ENCODE peak calls at places on chromosome 14, in nine cellular contexts. P is foreskin fibroblast, Z is BJ, R is left ventricle myocardium inferior, A is A549, H is choroid plexus epithelial cell, X is AG10803, W is kidney epithelial cell, O is GM23338. U is an unnamed sample.

GRCh38 chr14:73472182-73473114 is 14.1 kb upstream of the NUMB start:
- DNase-seq in X (peak), W (no peak), P (peak), A (peak), H (peak), O (peak), Z (no peak), R (no peak), U (peak)

GRCh38 chr14:35155962-35156361 is 33.6 kb downstream of the PRORP start:
- DNase-seq in W (no peak), O (peak), A (no peak), H (peak), Z (no peak), P (peak), R (no peak), X (peak), U (peak)

GRCh38 chr14:64830961-64831360 is 48.7 kb downstream of the SPTB start:
- DNase-seq in W (no peak), P (no peak), X (no peak), R (no peak), H (no peak), O (no peak), Z (no peak), A (no peak), U (no peak)

GRCh38 chr14:105324080-105324778 is 9.7 kb downstream of the PACS2 start:
- DNase-seq in A (no peak), W (no peak), X (no peak), H (peak), O (peak), Z (no peak), R (peak), P (no peak), U (no peak)

GRCh38 chr14:39505812-39506211 is 73.6 kb upstream of the FBXO33 start:
- DNase-seq in R (no peak), X (no peak), A (no peak), W (no peak), H (no peak), P (no peak), O (no peak), Z (no peak), U (no peak)

GRCh38 chr14:73833530-73834257 is 17.9 kb upstream of the PTGR2 start:
- DNase-seq in X (peak), W (peak), H (no peak), P (peak), A (no peak), Z (no peak), R (peak), O (peak), U (no peak)

GRCh38 chr14:28119849-28120248 is 646.7 kb upstream of the FOXG1 start:
- DNase-seq in H (no peak), P (no peak), W (no peak), R (no peak), Z (no peak), O (no peak), A (no peak), X (no peak), U (no peak)

GRCh38 chr14:103512701-103513611 is 9.7 kb downstream of the CKB start:
- DNase-seq in A (no peak), R (peak), O (peak), H (peak), W (no peak), P (peak), Z (no peak), X (peak), U (no peak)

GRCh38 chr14:75453817-75454434 is 26.1 kb downstream of the JDP2 start:
- DNase-seq in O (peak), Z (no peak), X (no peak), H (no peak), R (no peak), P (no peak), W (no peak), A (no peak), U (no peak)

GRCh38 chr14:101009531-101009930 is 106.0 kb upstream of the RTL1 start:
- DNase-seq in R (no peak), H (no peak), X (no peak), Z (no peak), A (no peak), W (no peak), P (no peak), O (no peak), U (no peak)

GRCh38 chr14:54462048-54462447 is 20.9 kb upstream of the CNIH1 start:
- DNase-seq in Z (no peak), X (no peak), P (no peak), H (peak), O (no peak), W (no peak), R (no peak), A (no peak), U (no peak)

GRCh38 chr14:75274045-75274898 is 4.4 kb upstream of the FOS start:
- DNase-seq in H (peak), P (no peak), R (no peak), O (no peak), W (no peak), A (no peak), Z (no peak), X (no peak), U (no peak)

GRCh38 chr14:101186544-101186943 is 283.0 kb upstream of the RTL1 start:
- DNase-seq in P (no peak), R (no peak), W (no peak), H (no peak), X (no peak), Z (no peak), O (no peak), A (no peak), U (no peak)

GRCh38 chr14:73166399-73166798 is 30.1 kb downstream of the PSEN1 start:
- DNase-seq in P (no peak), H (no peak), A (no peak), X (no peak), R (no peak), W (no peak), O (no peak), Z (no peak), U (no peak)

GRCh38 chr14:98177551-98177950 is 1094.4 kb downstream of the BCL11B start:
- DNase-seq in P (no peak), O (no peak), Z (no peak), X (no peak), H (no peak), A (no peak), W (no peak), R (no peak), U (no peak)

GRCh38 chr14:93114713-93115068 is 1.0 kb downstream of the ITPK1 start:
- DNase-seq in Z (no peak), X (no peak), O (peak), P (no peak), W (no peak), A (no peak), R (peak), H (no peak), U (no peak)

GRCh38 chr14:28785096-28785952 is 18.7 kb downstream of the FOXG1 start:
- DNase-seq in H (no peak), W (no peak), X (peak), R (no peak), P (no peak), A (no peak), Z (no peak), O (peak), U (no peak)

GRCh38 chr14:30214456-30215090 is 286.9 kb upstream of the PRKD1 start:
- DNase-seq in X (peak), O (peak), A (peak), W (peak), P (peak), Z (no peak), H (peak), R (no peak), U (peak)

GRCh38 chr14:41607966-41608663 is 1.4 kb downstream of the LRFN5 start:
- DNase-seq in P (no peak), R (no peak), W (no peak), A (no peak), O (peak), Z (no peak), X (no peak), H (peak), U (no peak)

GRCh38 chr14:91405724-91406435 is 11.7 kb downstream of the CCDC88C start:
- DNase-seq in H (no peak), R (no peak), Z (no peak), P (no peak), W (no peak), X (no peak), O (no peak), A (no peak), U (no peak)

GRCh38 chr14:64968651-64969050 is 3.5 kb downstream of the RAB15 start:
- DNase-seq in H (peak), O (peak), P (no peak), Z (no peak), W (no peak), A (no peak), X (no peak), R (no peak), U (no peak)

GRCh38 chr14:89011727-89012271 is 187.3 kb downstream of the TTC8 start:
- DNase-seq in H (no peak), O (peak), A (no peak), W (no peak), Z (no peak), P (no peak), R (no peak), X (no peak), U (no peak)
- H3K4me3 ChIP-seq in H (no peak), O (no peak), A (peak), W (no peak), Z (no peak), P (no peak), R (no peak), X (no peak), U (no peak)

GRCh38 chr14:59460378-59460777 is 4.8 kb downstream of the GPR135 start:
- DNase-seq in Z (no peak), A (no peak), O (no peak), R (no peak), H (no peak), P (no peak), X (no peak), W (no peak), U (no peak)

GRCh38 chr14:59463773-59464650 is 1.2 kb downstream of the GPR135 start:
- DNase-seq in X (peak), Z (no peak), H (peak), O (peak), P (peak), R (peak), A (no peak), W (no peak), U (no peak)

GRCh38 chr14:59461891-59462290 is 3.3 kb downstream of the GPR135 start:
- DNase-seq in R (no peak), A (no peak), H (no peak), Z (no peak), W (no peak), P (no peak), O (no peak), X (no peak), U (no peak)

GRCh38 chr14:59464651-59465569 is at the start of gene GPR135:
- DNase-seq in O (peak), H (peak), X (peak), R (peak), W (no peak), P (peak), A (no peak), Z (no peak), U (no peak)

GRCh38 chr14:59465570-59466150 is 480 bp upstream of the GPR135 start:
- DNase-seq in H (no peak), W (no peak), P (no peak), R (no peak), Z (no peak), X (no peak), O (no peak), A (no peak), U (no peak)
- H3K4me3 ChIP-seq in H (peak), W (peak), P (peak), R (peak), Z (peak), X (peak), O (peak), A (no peak), U (peak)

GRCh38 chr14:52312872-52313492 is 1.1 kb upstream of the PTGER2 start:
- DNase-seq in P (no peak), Z (no peak), R (no peak), H (no peak), X (peak), W (no peak), O (no peak), A (no peak), U (no peak)

GRCh38 chr14:52313903-52314481 is at the start of gene PTGER2:
- DNase-seq in A (peak), R (peak), P (peak), W (peak), X (peak), Z (no peak), O (peak), H (peak), U (peak)

GRCh38 chr14:52315355-52315718 is 1.2 kb downstream of the PTGER2 start:
- DNase-seq in R (no peak), W (no peak), O (peak), Z (no peak), X (no peak), P (no peak), A (no peak), H (peak), U (no peak)

GRCh38 chr14:52314521-52315354 is 626 bp downstream of the PTGER2 start:
- DNase-seq in H (peak), Z (no peak), W (no peak), A (peak), O (peak), X (peak), P (peak), R (peak), U (no peak)

DNA sequence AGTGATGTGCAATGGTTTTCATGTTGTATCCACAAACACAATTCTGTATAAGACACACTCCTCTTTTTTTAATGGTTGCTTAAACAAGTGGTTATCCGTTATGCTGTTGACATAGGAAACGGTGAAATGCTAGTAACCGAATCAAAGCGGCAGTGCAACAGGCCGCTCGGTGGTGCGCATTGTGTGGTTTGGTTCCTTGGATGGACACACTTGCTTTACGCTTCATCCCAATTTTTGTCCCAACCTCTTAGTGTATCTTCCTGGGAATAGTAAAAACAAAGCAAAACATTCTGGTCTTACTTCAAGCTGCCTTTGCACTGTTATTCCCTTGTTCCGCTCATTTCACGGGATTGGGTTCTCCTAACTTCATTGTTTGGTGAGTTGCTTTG is 625 bp upstream of the PTGER2 start:
- DNase-seq in P (no peak), Z (no peak), R (no peak), X (peak), O (peak), W (no peak), H (no peak), A (no peak), U (no peak)
- H3K4me3 ChIP-seq in P (peak), Z (peak), R (peak), X (peak), O (peak), W (peak), H (peak), A (peak), U (peak)

DNA sequence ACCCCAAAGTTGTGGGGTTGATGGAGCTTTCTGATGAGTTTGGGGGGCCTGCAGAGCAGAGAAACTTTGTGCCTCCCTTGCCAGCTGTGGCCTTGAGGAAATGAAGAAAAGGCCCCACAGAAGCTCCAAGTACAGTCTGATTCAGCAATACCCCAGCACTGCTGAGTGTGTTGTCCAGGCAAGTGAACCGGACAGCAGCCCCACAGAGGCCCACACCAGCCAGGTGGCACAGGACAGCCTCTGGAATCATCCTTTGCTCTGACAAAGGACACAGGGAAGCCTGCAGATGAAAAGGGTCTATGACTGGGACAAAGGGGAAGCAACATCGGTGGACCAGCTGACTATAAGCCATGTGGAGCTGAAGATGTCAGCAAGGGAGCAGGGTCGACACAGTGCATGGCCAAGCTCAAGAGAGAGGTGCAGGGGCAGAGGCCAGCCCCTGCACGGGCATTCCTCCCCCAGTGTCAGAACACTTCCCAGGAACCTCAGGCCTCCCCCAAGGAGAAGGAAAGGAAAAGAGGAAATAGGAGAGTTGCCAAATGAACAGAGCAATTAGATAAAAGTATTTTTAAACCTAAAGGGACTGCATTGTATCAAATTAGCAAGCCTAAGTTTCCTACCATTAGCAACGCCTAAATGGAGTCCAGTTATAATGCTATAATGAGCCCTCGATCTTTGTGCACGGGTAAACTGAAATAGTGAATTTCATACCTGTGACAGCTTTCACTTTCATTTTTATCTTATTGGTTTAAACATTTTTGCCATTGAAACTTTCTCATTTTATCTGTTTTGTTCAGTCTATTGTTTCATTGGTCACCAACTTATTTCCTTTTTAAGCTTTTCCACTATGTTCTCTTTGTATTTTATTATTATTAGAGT is 46.3 kb upstream of the PTGDR start:
- DNase-seq in P (no peak), R (no peak), O (no peak), H (no peak), A (no peak), Z (no peak), X (no peak), W (no peak), U (no peak)
- H3K4me3 ChIP-seq in P (no peak), R (peak), O (no peak), H (no peak), A (no peak), Z (no peak), X (no peak), W (no peak), U (no peak)

GRCh38 chr14:94397899-94398479 is 9.6 kb upstream of the SERPINA1 start:
- DNase-seq in W (no peak), P (no peak), A (no peak), Z (no peak), H (no peak), R (no peak), X (no peak), O (peak), U (no peak)
- H3K4me3 ChIP-seq in W (no peak), P (no peak), A (no peak), Z (no peak), H (no peak), R (no peak), X (no peak), O (peak), U (no peak)